ENCODE peak calls at places on chromosomes 11 and 22, in eight cellular contexts. X, Z, L, V, Y, A, W and G are unnamed samples.

GRCh38 chr11:95092549-95093324 is 3.1 kb downstream of the ENDOD1 start:
- DNase-seq in X (peak), V (no peak), Y (no peak), W (no peak), A (peak), Z (no peak), L (peak), G (no peak)

GRCh38 chr11:36427079-36427478 is 83.0 kb downstream of the TRAF6 start:
- DNase-seq in X (no peak), Y (no peak), W (no peak), Z (no peak), A (no peak), L (no peak), V (no peak), G (no peak)

GRCh38 chr11:111378773-111379499 is at the start of gene POU2AF1:
- DNase-seq in Y (peak), W (no peak), X (no peak), Z (peak), A (no peak), V (no peak), L (no peak), G (no peak)

GRCh38 chr11:46010100-46010499 is 87.6 kb downstream of the LARGE2 start:
- DNase-seq in A (no peak), W (no peak), Z (no peak), L (no peak), X (no peak), V (no peak), Y (no peak), G (no peak)

GRCh38 chr11:123454060-123454651 is 24.1 kb downstream of the GRAMD1B start:
- DNase-seq in W (no peak), V (peak), L (no peak), Y (peak), Z (peak), X (no peak), A (no peak), G (no peak)

GRCh38 chr22:30575859-30576258 is 1.4 kb upstream of the GAL3ST1 start:
- DNase-seq in V (no peak), L (no peak), Y (no peak), Z (no peak), A (no peak), W (no peak), X (no peak), G (no peak)

GRCh38 chr11:64933213-64933934 is 2.3 kb downstream of the GPHA2 start:
- DNase-seq in Z (no peak), X (no peak), V (no peak), A (no peak), Y (no peak), L (peak), W (no peak), G (no peak)

GRCh38 chr11:2305140-2305861 is 3.5 kb downstream of the TSPAN32 start:
- DNase-seq in V (peak), A (peak), L (peak), W (peak), X (peak), Z (peak), Y (peak), G (peak)

GRCh38 chr11:63745304-63746170 is 23.0 kb downstream of the ZFTA start:
- DNase-seq in A (no peak), X (no peak), Y (no peak), V (no peak), L (no peak), W (peak), Z (no peak), G (no peak)

GRCh38 chr11:73454987-73455386 is 78.8 kb downstream of the RELT start:
- DNase-seq in X (no peak), Z (no peak), A (no peak), W (peak), Y (no peak), L (no peak), V (no peak), G (no peak)

GRCh38 chr22:49767355-49768062 is 60.2 kb downstream of the BRD1 start:
- DNase-seq in A (no peak), W (no peak), V (peak), Z (no peak), L (peak), Y (no peak), X (peak), G (peak)

GRCh38 chr22:22813126-22814075 is 74.2 kb upstream of the IGLL5 start:
- DNase-seq in A (no peak), X (no peak), W (no peak), Y (no peak), L (no peak), V (no peak), Z (no peak), G (no peak)